ENCODE peak calls at places on chromosomes 11 and 22, in four cellular contexts. R is CD8-positive, alpha-beta T cell; Z is IMR-90; A is pancreas. L is an unnamed sample.

GRCh38 chr22:23270798-23271596 is 90.7 kb downstream of the BCR start:
- DNase-seq in R (no peak), Z (no peak), A (no peak), L (no peak)

GRCh38 chr11:76185931-76186401 is 20.3 kb downstream of the WNT11 start:
- DNase-seq in R (no peak), Z (no peak), A (no peak), L (no peak)

GRCh38 chr11:126510621-126511370 is 155.3 kb downstream of the ST3GAL4 start:
- DNase-seq in R (no peak), Z (peak; percentile 15), A (no peak), L (no peak)

GRCh38 chr11:17405232-17406005 is 17.0 kb upstream of the KCNJ11 start:
- DNase-seq in R (no peak), Z (peak; percentile 7), A (peak; percentile 81), L (peak; percentile 61)

GRCh38 chr22:19591568-19591967 is 67.4 kb upstream of the CLDN5 start:
- DNase-seq in R (no peak), Z (no peak), A (no peak), L (no peak)

GRCh38 chr11:105177658-105178057 is 38.1 kb upstream of the CARD18 start:
- DNase-seq in R (no peak), Z (peak; percentile 92), A (no peak), L (no peak)

GRCh38 chr11:8262552-8263108 is 1.0 kb downstream of the LMO1 start:
- DNase-seq in R (no peak), Z (peak; percentile 55), A (peak; percentile 79), L (peak; percentile 55)

GRCh38 chr22:36340621-36341020 is 47.1 kb downstream of the MYH9 start:
- DNase-seq in R (no peak), Z (no peak), A (no peak), L (no peak)

GRCh38 chr11:77101043-77101537 is 1.6 kb upstream of the OMP start:
- DNase-seq in R (no peak), Z (peak; percentile 30), A (no peak), L (no peak)

GRCh38 chr22:50084570-50084969 is 656 bp downstream of the MLC1 start:
- DNase-seq in R (no peak), Z (no peak), A (no peak), L (no peak)

GRCh38 chr22:44620129-44620840 is 81.7 kb upstream of the PRR5 start:
- DNase-seq in R (peak; percentile 90), Z (peak; percentile 50), A (peak; percentile 59), L (peak; percentile 73)

GRCh38 chr11:100562102-100562501 is 125.0 kb upstream of the ARHGAP42 start:
- DNase-seq in R (no peak), Z (peak; percentile 86), A (no peak), L (no peak)

GRCh38 chr11:117443269-117444186 is 115.9 kb downstream of the CEP164 start:
- DNase-seq in R (no peak), Z (peak; percentile 30), A (peak; percentile 81), L (no peak)

GRCh38 chr22:25482868-25483639 is 81.4 kb upstream of the GRK3 start:
- DNase-seq in R (no peak), Z (no peak), A (no peak), L (no peak)

GRCh38 chr22:23408321-23408720 is 171.8 kb downstream of the IGLL1 start:
- DNase-seq in R (no peak), Z (no peak), A (no peak), L (no peak)

GRCh38 chr11:11988099-11988651 is 20.3 kb downstream of the DKK3 start:
- DNase-seq in R (no peak), Z (peak; percentile 87), A (no peak), L (no peak)

GRCh38 chr11:30983143-30983542 is 386.4 kb downstream of the DCDC1 start:
- DNase-seq in R (no peak), Z (no peak), A (no peak), L (no peak)

GRCh38 chr11:92628401-92629292 is 340.8 kb upstream of the MTNR1B start:
- DNase-seq in R (no peak), Z (peak; percentile 45), A (no peak), L (no peak)

GRCh38 chr22:20197407-20198030 is 46.7 kb upstream of the CCDC188 start:
- DNase-seq in R (no peak), Z (no peak), A (no peak), L (no peak)

GRCh38 chr11:91664521-91664920 is 560.1 kb upstream of the FAT3 start:
- DNase-seq in R (no peak), Z (no peak), A (no peak), L (no peak)

GRCh38 chr22:41286639-41287091 is 678 bp upstream of the RANGAP1 start:
- DNase-seq in R (no peak), Z (peak; percentile 38), A (no peak), L (no peak)

GRCh38 chr11:104957280-104957679 is 11.1 kb downstream of the CASP4 start:
- DNase-seq in R (no peak), Z (peak; percentile 1), A (no peak), L (no peak)

GRCh38 chr11:27514558-27514957 is 8.0 kb upstream of the LIN7C start:
- DNase-seq in R (no peak), Z (peak; percentile 55), A (no peak), L (no peak)

GRCh38 chr11:2316169-2316962 is 14.6 kb downstream of the TSPAN32 start:
- DNase-seq in R (no peak), Z (no peak), A (peak; percentile 51), L (peak; percentile 33)

GRCh38 chr11:42066113-42066512 is 606.7 kb upstream of the LRRC4C start:
- DNase-seq in R (no peak), Z (no peak), A (no peak), L (no peak)

GRCh38 chr11:125514336-125515101 is 18.5 kb upstream of the FEZ1 start:
- DNase-seq in R (peak; percentile 48), Z (peak; percentile 46), A (no peak), L (no peak)

GRCh38 chr22:28029201-28029948 is 110.3 kb upstream of the PITPNB start:
- DNase-seq in R (no peak), Z (peak; percentile 49), A (peak; percentile 70), L (no peak)

GRCh38 chr11:119427279-119427678 is 4.3 kb upstream of the THY1 start:
- DNase-seq in R (no peak), Z (no peak), A (no peak), L (no peak)

GRCh38 chr22:22342697-22343602 is 98.4 kb downstream of the VPREB1 start:
- DNase-seq in R (peak; percentile 73), Z (no peak), A (peak; percentile 94), L (peak; percentile 94)

GRCh38 chr11:107999759-108000455 is 8.8 kb upstream of the CUL5 start:
- DNase-seq in R (peak; percentile 22), Z (peak; percentile 28), A (no peak), L (no peak)

GRCh38 chr22:38638734-38639133 is 17.5 kb downstream of the FAM227A start:
- DNase-seq in R (no peak), Z (peak; percentile 18), A (no peak), L (no peak)

GRCh38 chr11:120305286-120305685 is 19.8 kb upstream of the TLCD5 start:
- DNase-seq in R (no peak), Z (no peak), A (no peak), L (no peak)

GRCh38 chr11:66036334-66036710 is 10.0 kb upstream of the CATSPER1 start:
- DNase-seq in R (no peak), Z (no peak), A (no peak), L (no peak)

GRCh38 chr11:86954288-86955110 is 696 bp downstream of the FZD4 start:
- DNase-seq in R (no peak), Z (no peak), A (peak; percentile 73), L (peak; percentile 52)

DNA sequence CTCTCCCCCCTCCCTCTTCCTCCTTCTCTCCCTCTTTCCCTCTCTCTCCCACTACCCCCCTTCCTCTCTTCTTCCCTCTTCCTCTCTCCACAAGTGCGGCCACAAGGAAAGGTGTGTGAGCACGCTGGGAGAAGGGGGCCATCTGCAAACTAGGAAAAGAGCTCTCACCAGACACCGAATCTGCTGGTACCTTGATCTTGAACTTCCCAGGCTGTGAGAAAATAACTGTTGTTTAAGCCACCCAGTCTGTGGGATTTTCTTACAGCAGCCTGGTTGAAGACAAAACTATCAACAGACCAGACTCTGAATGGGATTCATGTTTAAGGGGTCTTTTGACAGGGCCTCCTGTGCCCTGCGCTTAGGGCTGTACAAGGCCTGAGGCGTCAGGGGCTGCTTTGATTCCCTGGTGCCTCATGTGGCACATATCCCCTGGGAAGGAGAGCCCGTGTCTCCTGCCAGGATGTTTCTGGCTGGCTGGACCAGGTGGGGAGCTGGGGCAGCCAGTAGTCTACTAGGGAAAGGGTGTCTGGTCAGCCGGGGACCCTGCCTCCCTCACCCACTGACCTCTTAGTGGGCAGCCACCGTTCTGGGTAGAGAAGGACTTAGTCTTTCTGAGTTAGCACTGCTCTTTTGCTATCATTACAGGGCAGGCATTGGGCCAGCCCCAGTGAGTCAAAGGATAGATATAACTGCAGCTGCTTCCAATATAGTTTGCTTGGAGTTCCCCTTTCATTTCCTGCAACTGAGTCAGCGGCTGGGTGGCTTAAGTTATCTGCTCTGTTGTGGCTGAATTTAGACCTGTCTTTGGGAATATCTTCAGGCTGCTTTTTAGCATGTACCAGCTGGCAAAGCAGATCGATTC is 6.2 kb downstream of the PANX1 start:
- DNase-seq in R (no peak), Z (peak; percentile 96), A (peak; percentile 58), L (peak; percentile 31)
- H3K4me1 ChIP-seq in R (peaks cover 22% of the 10 kb centered on the region), Z (peaks cover 34% of the 10 kb centered on the region), A (peaks cover 30% of the 10 kb centered on the region), L (peaks cover 36% of the 10 kb centered on the region)

DNA sequence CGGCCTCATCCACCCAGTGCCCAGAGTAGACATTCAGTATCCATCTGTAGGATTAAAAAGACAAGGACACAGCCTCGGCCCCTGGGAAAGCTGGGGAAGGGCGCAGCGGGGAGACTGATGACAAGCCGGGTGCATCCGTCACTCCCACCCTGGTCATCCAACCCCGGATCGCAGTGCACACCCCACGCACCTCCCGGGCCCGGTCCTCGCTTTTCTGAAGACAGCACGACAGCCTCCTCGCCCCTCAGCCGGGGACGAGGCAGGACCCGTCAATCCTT is 1.1 kb downstream of the FCHSD2 start:
- DNase-seq in R (peak; percentile 35), Z (no peak), A (peak; percentile 66), L (peak; percentile 55)
- H3K4me1 ChIP-seq in R (peaks cover 33% of the 10 kb centered on the region), Z (peaks cover 10% of the 10 kb centered on the region), A (peaks cover 30% of the 10 kb centered on the region), L (peaks cover 35% of the 10 kb centered on the region)

GRCh38 chr11:1308745-1309497 is 511 bp downstream of the TOLLIP start:
- DNase-seq in R (no peak), Z (no peak), A (no peak), L (peak; percentile 16)

GRCh38 chr11:1307998-1308744 is 1.3 kb downstream of the TOLLIP start:
- DNase-seq in R (no peak), Z (peak; percentile 22), A (no peak), L (no peak)

GRCh38 chr11:1310772-1311468 is 1.5 kb upstream of the TOLLIP start:
- DNase-seq in R (peak; percentile 66), Z (no peak), A (no peak), L (peak; percentile 72)

GRCh38 chr11:1307163-1307870 is 2.1 kb downstream of the TOLLIP start:
- DNase-seq in R (no peak), Z (no peak), A (peak; percentile 59), L (peak; percentile 49)

GRCh38 chr11:1310315-1310687 is 869 bp upstream of the TOLLIP start:
- DNase-seq in R (no peak), Z (no peak), A (no peak), L (no peak)
- H3K4me1 ChIP-seq in R (peaks cover 49% of the 10 kb centered on the region), Z (peaks cover 4% of the 10 kb centered on the region), A (peaks cover 36% of the 10 kb centered on the region), L (peaks cover 20% of the 10 kb centered on the region)

GRCh38 chr22:29912605-29913398 is 29.8 kb downstream of the MTMR3 start:
- DNase-seq in R (no peak), Z (peak; percentile 93), A (no peak), L (no peak)

GRCh38 chr22:29912141-29912540 is 29.2 kb downstream of the MTMR3 start:
- DNase-seq in R (no peak), Z (no peak), A (no peak), L (no peak)

GRCh38 chr22:29904020-29904419 is 21.0 kb downstream of the MTMR3 start:
- DNase-seq in R (no peak), Z (no peak), A (no peak), L (no peak)

GRCh38 chr22:29903371-29903770 is 20.4 kb downstream of the MTMR3 start:
- DNase-seq in R (no peak), Z (no peak), A (no peak), L (no peak)

GRCh38 chr22:29907753-29908515 is 25.0 kb downstream of the MTMR3 start:
- DNase-seq in R (peak; percentile 23), Z (peak; percentile 99), A (peak; percentile 91), L (no peak)
- H3K4me1 ChIP-seq in R (no peaks in the 10 kb centered on the region), Z (peaks cover 14% of the 10 kb centered on the region), A (peaks cover 34% of the 10 kb centered on the region), L (peaks cover 31% of the 10 kb centered on the region)

L was measured in Peyer's patch.